ENCODE peak calls at places on chromosomes 4 and X, in eight cellular contexts. G is body of pancreas, Y is A549, Z is WTC11, R is pancreas, O is right lobe of liver, H is nephron progenitor cell, F is tibial artery. X is an unnamed sample.

GRCh38 chr4:47704693-47705325 is 133.1 kb downstream of the CORIN start:
- DNase-seq in F (no peak), O (peak; percentile 86), R (peak; percentile 20), H (peak; percentile 48), Z (peak; percentile 60), G (peak; percentile 53), Y (peak; percentile 30), X (peak; percentile 67)

GRCh38 chrX:15820106-15821073 is 30.1 kb downstream of the ZRSR2 start:
- DNase-seq in G (no peak), Z (no peak), F (no peak), O (no peak), H (no peak), R (no peak), Y (no peak), X (no peak)

GRCh38 chrX:108250654-108251579 is 159.3 kb downstream of the ATG4A start:
- DNase-seq in H (no peak), F (no peak), G (no peak), Y (no peak), R (no peak), O (no peak), Z (no peak), X (no peak)

GRCh38 chrX:66622209-66622608 is 16.7 kb downstream of the EDA2R start:
- DNase-seq in Z (no peak), F (no peak), O (no peak), G (no peak), R (no peak), Y (no peak), H (no peak), X (no peak)

GRCh38 chr4:176671532-176671931 is 121.2 kb downstream of the VEGFC start:
- DNase-seq in F (no peak), O (no peak), R (no peak), G (no peak), Y (no peak), Z (no peak), H (no peak), X (peak; percentile 8)

GRCh38 chrX:18424482-18425198 is 768 bp upstream of the CDKL5 start:
- DNase-seq in G (peak; percentile 18), Y (peak; percentile 70), Z (peak; percentile 38), H (peak; percentile 28), R (peak; percentile 46), F (no peak), O (no peak), X (peak; percentile 52)

GRCh38 chrX:18855919-18856644 is 127.8 kb downstream of the PHKA2 start:
- DNase-seq in Z (no peak), Y (no peak), R (no peak), F (no peak), O (no peak), H (no peak), G (no peak), X (peak; percentile 60)

GRCh38 chr4:26083987-26084386 is 170.0 kb downstream of the SMIM20 start:
- DNase-seq in R (no peak), O (no peak), F (no peak), Y (no peak), Z (no peak), G (no peak), H (no peak), X (peak; percentile 92)

GRCh38 chr4:25345880-25346279 is 31.2 kb upstream of the ANAPC4 start:
- DNase-seq in G (no peak), R (no peak), Y (no peak), O (no peak), H (peak; percentile 8), F (no peak), Z (no peak), X (peak; percentile 41)

GRCh38 chr4:7967501-7968261 is 28.0 kb upstream of the AFAP1 start:
- DNase-seq in G (no peak), Y (no peak), O (no peak), H (no peak), Z (no peak), R (no peak), F (no peak), X (peak; percentile 34)

GRCh38 chr4:56575820-56576429 is 70.3 kb downstream of the ARL9 start:
- DNase-seq in Y (peak; percentile 29), H (no peak), G (no peak), F (no peak), O (no peak), R (no peak), Z (no peak), X (peak; percentile 82)

GRCh38 chrX:2374086-2374485 is 126.7 kb downstream of the DHRSX start:
- DNase-seq in H (no peak), Y (no peak), O (no peak), Z (no peak), G (no peak), F (no peak), R (no peak), X (no peak)

GRCh38 chr4:18012115-18012806 is 9.3 kb downstream of the LCORL start:
- DNase-seq in Z (no peak), O (no peak), F (no peak), Y (no peak), G (no peak), H (no peak), R (no peak), X (no peak)

GRCh38 chr4:55547461-55547770 is 707 bp upstream of the CLOCK start:
- DNase-seq in Y (no peak), F (no peak), R (peak; percentile 54), Z (peak; percentile 51), O (no peak), G (no peak), H (peak; percentile 73), X (peak; percentile 11)

GRCh38 chr4:156293657-156294297 is 340.1 kb upstream of the CTSO start:
- DNase-seq in O (no peak), F (no peak), R (no peak), G (no peak), Y (peak; percentile 30), H (no peak), Z (no peak), X (peak; percentile 96)

GRCh38 chrX:150506020-150506419 is 62.4 kb upstream of the MTM1 start:
- DNase-seq in G (no peak), F (no peak), O (no peak), Z (no peak), H (no peak), Y (no peak), R (no peak), X (no peak)

GRCh38 chr4:93659629-93660028 is 168.9 kb upstream of the ATOH1 start:
- DNase-seq in R (no peak), H (no peak), O (no peak), Z (no peak), G (no peak), Y (peak; percentile 1), F (no peak), X (no peak)

GRCh38 chr4:123042095-123042494 is 119.7 kb upstream of the NUDT6 start:
- DNase-seq in Y (no peak), R (no peak), O (no peak), Z (no peak), G (no peak), F (no peak), H (no peak), X (no peak)

GRCh38 chr4:56727150-56727549 is 46.1 kb upstream of the HOPX start:
- DNase-seq in G (no peak), F (no peak), H (no peak), Z (no peak), O (no peak), Y (no peak), R (no peak), X (peak; percentile 72)

GRCh38 chrX:142249721-142250120 is 44.6 kb upstream of the MAGEC2 start:
- DNase-seq in F (no peak), H (no peak), Z (no peak), O (no peak), Y (no peak), R (no peak), G (no peak), X (no peak)

GRCh38 chrX:109827772-109828171 is 94.7 kb upstream of the ACSL4 start:
- DNase-seq in F (no peak), G (no peak), O (no peak), Z (no peak), H (no peak), R (no peak), Y (no peak), X (no peak)

GRCh38 chrX:152428596-152428995 is 22.5 kb downstream of the GABRA3 start:
- DNase-seq in Z (no peak), F (no peak), R (no peak), Y (no peak), G (no peak), O (no peak), H (no peak), X (no peak)

GRCh38 chrX:76420237-76420636 is 7.3 kb upstream of the MAGEE1 start:
- DNase-seq in Y (no peak), G (no peak), O (no peak), F (no peak), R (no peak), H (no peak), Z (no peak), X (peak; percentile 2)
- TF ChIP-seq CTCF in Y (peak; percentile 10), G (peak; percentile 5), O (peak; percentile 19), F (no peak), R (no peak), H (no peak), Z (no peak), X (no peak)

DNA sequence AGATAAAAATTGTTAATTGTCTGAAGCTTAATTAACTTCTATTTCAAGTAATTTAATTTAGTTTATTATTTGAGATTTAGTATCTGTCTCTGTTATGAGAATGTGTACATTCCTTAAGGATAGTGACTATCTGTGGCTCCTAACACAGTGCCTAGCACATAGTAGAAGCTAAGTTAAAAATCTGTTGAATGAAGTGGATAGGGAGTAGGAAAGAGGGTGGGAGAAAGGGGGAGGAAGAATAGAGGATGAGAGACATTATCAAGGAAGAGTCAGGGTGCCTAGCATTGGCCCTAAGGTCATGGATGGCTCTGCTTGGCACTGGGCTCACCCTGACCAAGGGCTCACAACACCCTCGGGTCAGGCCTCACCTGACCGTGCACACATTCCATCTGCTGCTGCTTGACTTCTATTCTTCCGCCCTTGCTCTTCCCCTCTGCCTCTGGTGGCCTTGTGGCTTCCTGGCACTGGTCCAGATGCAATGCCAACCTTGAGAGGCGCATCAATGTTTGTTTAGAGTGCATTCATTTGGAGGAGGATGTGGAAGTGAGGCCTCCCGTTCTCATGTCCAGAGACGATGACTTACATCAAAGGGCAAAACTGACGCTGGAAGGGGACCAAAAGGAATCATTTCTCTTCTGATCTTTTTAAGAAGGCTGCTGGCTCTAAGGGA is 42.3 kb downstream of the TRIM2 start:
- DNase-seq in F (no peak), O (no peak), Z (no peak), G (no peak), Y (no peak), H (no peak), R (no peak), X (no peak)
- TF ChIP-seq CTCF in F (no peak), O (no peak), Z (no peak), G (no peak), Y (no peak), H (no peak), R (no peak), X (no peak)

DNA sequence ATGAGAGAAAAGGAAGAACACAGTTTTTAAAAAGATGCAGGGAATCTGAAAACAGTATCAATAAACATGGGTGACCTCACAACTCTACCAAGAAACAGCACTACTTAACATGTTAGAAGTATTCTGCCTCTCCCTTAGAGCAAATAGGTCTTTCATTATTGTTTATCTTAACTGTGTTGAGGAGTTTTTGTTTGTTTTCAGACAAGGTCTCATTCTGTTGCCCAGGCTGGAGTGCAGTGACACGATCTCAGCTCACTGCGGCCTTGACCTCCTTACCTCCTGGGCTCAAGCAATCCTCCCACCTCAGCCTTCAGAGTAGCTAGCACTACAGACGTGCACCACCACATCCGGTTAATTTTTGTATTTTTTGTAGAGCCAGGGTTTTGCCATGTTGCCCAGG is 165.3 kb upstream of the PRDX4 start:
- DNase-seq in H (no peak), F (no peak), Y (peak; percentile 1), G (no peak), O (no peak), R (no peak), Z (no peak), X (no peak)
- TF ChIP-seq CTCF in H (no peak), F (no peak), Y (no peak), G (no peak), O (no peak), R (no peak), Z (no peak), X (no peak)

GRCh38 chr4:118883861-118884260 is 4.8 kb upstream of the SYNPO2 start:
- DNase-seq in H (no peak), Y (no peak), G (no peak), Z (no peak), R (no peak), F (no peak), O (no peak), X (peak; percentile 13)
- TF ChIP-seq CTCF in H (no peak), Y (no peak), G (no peak), Z (no peak), R (no peak), F (no peak), O (no peak), X (peak; percentile 49)